ENCODE peak calls at places on chromosome 12, in nine cellular contexts. One of them, this sample, is unnamed.
A peak's percentile ranks its signal among the peaks of the same experiment; 100 is the strongest.

GRCh38 chr12:2211119-2211518 is 158.3 kb downstream of the CACNA1C start:
- DNase-seq in activated naive CD8-positive, alpha-beta T cell treated with anti-CD3 and anti-CD28 coated beads for 36 hours: no peak
- DNase-seq in ascending aorta: no peak
- DNase-seq in stimulated activated CD8-positive, alpha-beta memory T cell treated with anti-CD3 and anti-CD28 coated beads, Interleukin-15, amount 100 ng/mL, for 48 hours: no peak
- DNase-seq in NCI-H774: no peak
- DNase-seq in neuronal stem cell: no peak
- DNase-seq in HT1080: no peak
- DNase-seq in AG04450: no peak
- DNase-seq in NCI-H345: no peak
- DNase-seq in this sample: no peak

GRCh38 chr12:102444707-102445106 is 35.7 kb downstream of the IGF1 start:
- DNase-seq in activated naive CD8-positive, alpha-beta T cell treated with anti-CD3 and anti-CD28 coated beads for 36 hours: no peak
- DNase-seq in ascending aorta: no peak
- DNase-seq in stimulated activated CD8-positive, alpha-beta memory T cell treated with anti-CD3 and anti-CD28 coated beads, Interleukin-15, amount 100 ng/mL, for 48 hours: no peak
- DNase-seq in NCI-H774: no peak
- DNase-seq in neuronal stem cell: no peak
- DNase-seq in HT1080: no peak
- DNase-seq in AG04450: no peak
- DNase-seq in NCI-H345: no peak
- DNase-seq in this sample: no peak

GRCh38 chr12:49801141-49802063 is 26.8 kb downstream of the NCKAP5L start:
- DNase-seq in activated naive CD8-positive, alpha-beta T cell treated with anti-CD3 and anti-CD28 coated beads for 36 hours: no peak
- DNase-seq in ascending aorta: no peak
- DNase-seq in stimulated activated CD8-positive, alpha-beta memory T cell treated with anti-CD3 and anti-CD28 coated beads, Interleukin-15, amount 100 ng/mL, for 48 hours: no peak
- DNase-seq in NCI-H774: no peak
- DNase-seq in neuronal stem cell: no peak
- DNase-seq in HT1080: no peak
- DNase-seq in AG04450: no peak
- DNase-seq in NCI-H345: no peak
- DNase-seq in this sample: no peak

GRCh38 chr12:51788876-51789275 is 59.6 kb downstream of the FIGNL2 start:
- DNase-seq in activated naive CD8-positive, alpha-beta T cell treated with anti-CD3 and anti-CD28 coated beads for 36 hours: no peak
- DNase-seq in ascending aorta: no peak
- DNase-seq in stimulated activated CD8-positive, alpha-beta memory T cell treated with anti-CD3 and anti-CD28 coated beads, Interleukin-15, amount 100 ng/mL, for 48 hours: no peak
- DNase-seq in NCI-H774: no peak
- DNase-seq in neuronal stem cell: no peak
- DNase-seq in HT1080: peak; percentile 70
- DNase-seq in AG04450: peak; percentile 20
- DNase-seq in NCI-H345: no peak
- DNase-seq in this sample: no peak

GRCh38 chr12:115660211-115660805 is 617.2 kb downstream of the MED13L start:
- DNase-seq in activated naive CD8-positive, alpha-beta T cell treated with anti-CD3 and anti-CD28 coated beads for 36 hours: no peak
- DNase-seq in ascending aorta: no peak
- DNase-seq in stimulated activated CD8-positive, alpha-beta memory T cell treated with anti-CD3 and anti-CD28 coated beads, Interleukin-15, amount 100 ng/mL, for 48 hours: no peak
- DNase-seq in NCI-H774: no peak
- DNase-seq in neuronal stem cell: no peak
- DNase-seq in HT1080: peak; percentile 63
- DNase-seq in AG04450: no peak
- DNase-seq in NCI-H345: no peak
- DNase-seq in this sample: no peak

GRCh38 chr12:69623970-69624369 is 13.3 kb upstream of the LRRC10 start:
- DNase-seq in activated naive CD8-positive, alpha-beta T cell treated with anti-CD3 and anti-CD28 coated beads for 36 hours: no peak
- DNase-seq in ascending aorta: no peak
- DNase-seq in stimulated activated CD8-positive, alpha-beta memory T cell treated with anti-CD3 and anti-CD28 coated beads, Interleukin-15, amount 100 ng/mL, for 48 hours: no peak
- DNase-seq in NCI-H774: peak; percentile 41
- DNase-seq in neuronal stem cell: no peak
- DNase-seq in HT1080: no peak
- DNase-seq in AG04450: peak; percentile 16
- DNase-seq in NCI-H345: peak; percentile 95
- DNase-seq in this sample: no peak

GRCh38 chr12:47940773-47941474 is 22.5 kb upstream of the TMEM106C start:
- DNase-seq in activated naive CD8-positive, alpha-beta T cell treated with anti-CD3 and anti-CD28 coated beads for 36 hours: no peak
- DNase-seq in ascending aorta: no peak
- DNase-seq in stimulated activated CD8-positive, alpha-beta memory T cell treated with anti-CD3 and anti-CD28 coated beads, Interleukin-15, amount 100 ng/mL, for 48 hours: no peak
- DNase-seq in NCI-H774: no peak
- DNase-seq in neuronal stem cell: no peak
- DNase-seq in HT1080: no peak
- DNase-seq in AG04450: no peak
- DNase-seq in NCI-H345: no peak
- DNase-seq in this sample: no peak

GRCh38 chr12:29517265-29517664 is 19.8 kb upstream of the OVCH1 start:
- DNase-seq in activated naive CD8-positive, alpha-beta T cell treated with anti-CD3 and anti-CD28 coated beads for 36 hours: no peak
- DNase-seq in ascending aorta: no peak
- DNase-seq in stimulated activated CD8-positive, alpha-beta memory T cell treated with anti-CD3 and anti-CD28 coated beads, Interleukin-15, amount 100 ng/mL, for 48 hours: no peak
- DNase-seq in NCI-H774: no peak
- DNase-seq in neuronal stem cell: no peak
- DNase-seq in HT1080: no peak
- DNase-seq in AG04450: no peak
- DNase-seq in NCI-H345: no peak
- DNase-seq in this sample: no peak

GRCh38 chr12:104944252-104944651 is 13.8 kb downstream of the SLC41A2 start:
- DNase-seq in activated naive CD8-positive, alpha-beta T cell treated with anti-CD3 and anti-CD28 coated beads for 36 hours: no peak
- DNase-seq in ascending aorta: no peak
- DNase-seq in stimulated activated CD8-positive, alpha-beta memory T cell treated with anti-CD3 and anti-CD28 coated beads, Interleukin-15, amount 100 ng/mL, for 48 hours: no peak
- DNase-seq in NCI-H774: no peak
- DNase-seq in neuronal stem cell: no peak
- DNase-seq in HT1080: no peak
- DNase-seq in AG04450: no peak
- DNase-seq in NCI-H345: no peak
- DNase-seq in this sample: no peak

GRCh38 chr12:66482880-66483279 is 180.6 kb downstream of the HELB start:
- DNase-seq in activated naive CD8-positive, alpha-beta T cell treated with anti-CD3 and anti-CD28 coated beads for 36 hours: no peak
- DNase-seq in ascending aorta: no peak
- DNase-seq in stimulated activated CD8-positive, alpha-beta memory T cell treated with anti-CD3 and anti-CD28 coated beads, Interleukin-15, amount 100 ng/mL, for 48 hours: no peak
- DNase-seq in NCI-H774: no peak
- DNase-seq in neuronal stem cell: no peak
- DNase-seq in HT1080: no peak
- DNase-seq in AG04450: no peak
- DNase-seq in NCI-H345: no peak
- DNase-seq in this sample: no peak

GRCh38 chr12:122837306-122838265 is 2.3 kb downstream of the HIP1R start:
- DNase-seq in activated naive CD8-positive, alpha-beta T cell treated with anti-CD3 and anti-CD28 coated beads for 36 hours: no peak
- DNase-seq in ascending aorta: no peak
- DNase-seq in stimulated activated CD8-positive, alpha-beta memory T cell treated with anti-CD3 and anti-CD28 coated beads, Interleukin-15, amount 100 ng/mL, for 48 hours: no peak
- DNase-seq in NCI-H774: peak; percentile 19
- DNase-seq in neuronal stem cell: no peak
- DNase-seq in HT1080: no peak
- DNase-seq in AG04450: no peak
- DNase-seq in NCI-H345: peak; percentile 62
- DNase-seq in this sample: no peak

GRCh38 chr12:116473416-116473815 is 85.8 kb upstream of the MAP1LC3B2 start:
- DNase-seq in activated naive CD8-positive, alpha-beta T cell treated with anti-CD3 and anti-CD28 coated beads for 36 hours: no peak
- DNase-seq in ascending aorta: no peak
- DNase-seq in stimulated activated CD8-positive, alpha-beta memory T cell treated with anti-CD3 and anti-CD28 coated beads, Interleukin-15, amount 100 ng/mL, for 48 hours: no peak
- DNase-seq in NCI-H774: no peak
- DNase-seq in neuronal stem cell: no peak
- DNase-seq in HT1080: no peak
- DNase-seq in AG04450: no peak
- DNase-seq in NCI-H345: no peak
- DNase-seq in this sample: no peak

GRCh38 chr12:131091413-131091975 is 137.8 kb downstream of the ADGRD1 start:
- DNase-seq in activated naive CD8-positive, alpha-beta T cell treated with anti-CD3 and anti-CD28 coated beads for 36 hours: peak; percentile 26
- DNase-seq in ascending aorta: no peak
- DNase-seq in stimulated activated CD8-positive, alpha-beta memory T cell treated with anti-CD3 and anti-CD28 coated beads, Interleukin-15, amount 100 ng/mL, for 48 hours: peak; percentile 33
- DNase-seq in NCI-H774: no peak
- DNase-seq in neuronal stem cell: no peak
- DNase-seq in HT1080: no peak
- DNase-seq in AG04450: no peak
- DNase-seq in NCI-H345: no peak
- DNase-seq in this sample: no peak

GRCh38 chr12:14833952-14834351 is 9.4 kb downstream of the ART4 start:
- DNase-seq in activated naive CD8-positive, alpha-beta T cell treated with anti-CD3 and anti-CD28 coated beads for 36 hours: no peak
- DNase-seq in ascending aorta: no peak
- DNase-seq in stimulated activated CD8-positive, alpha-beta memory T cell treated with anti-CD3 and anti-CD28 coated beads, Interleukin-15, amount 100 ng/mL, for 48 hours: no peak
- DNase-seq in NCI-H774: no peak
- DNase-seq in neuronal stem cell: no peak
- DNase-seq in HT1080: peak; percentile 54
- DNase-seq in AG04450: no peak
- DNase-seq in NCI-H345: no peak
- DNase-seq in this sample: no peak

GRCh38 chr12:124110372-124110883 is 137.4 kb downstream of the ZNF664 start:
- DNase-seq in activated naive CD8-positive, alpha-beta T cell treated with anti-CD3 and anti-CD28 coated beads for 36 hours: no peak
- DNase-seq in ascending aorta: no peak
- DNase-seq in stimulated activated CD8-positive, alpha-beta memory T cell treated with anti-CD3 and anti-CD28 coated beads, Interleukin-15, amount 100 ng/mL, for 48 hours: no peak
- DNase-seq in NCI-H774: no peak
- DNase-seq in neuronal stem cell: no peak
- DNase-seq in HT1080: no peak
- DNase-seq in AG04450: no peak
- DNase-seq in NCI-H345: no peak
- DNase-seq in this sample: no peak

GRCh38 chr12:46675736-46676135 is 150.1 kb downstream of the SLC38A4 start:
- DNase-seq in activated naive CD8-positive, alpha-beta T cell treated with anti-CD3 and anti-CD28 coated beads for 36 hours: no peak
- DNase-seq in ascending aorta: no peak
- DNase-seq in stimulated activated CD8-positive, alpha-beta memory T cell treated with anti-CD3 and anti-CD28 coated beads, Interleukin-15, amount 100 ng/mL, for 48 hours: no peak
- DNase-seq in NCI-H774: peak; percentile 6
- DNase-seq in neuronal stem cell: peak; percentile 41
- DNase-seq in HT1080: no peak
- DNase-seq in AG04450: no peak
- DNase-seq in NCI-H345: no peak
- DNase-seq in this sample: no peak

GRCh38 chr12:99455350-99456037 is 192.1 kb upstream of the GARIN6 start:
- DNase-seq in activated naive CD8-positive, alpha-beta T cell treated with anti-CD3 and anti-CD28 coated beads for 36 hours: no peak
- DNase-seq in ascending aorta: no peak
- DNase-seq in stimulated activated CD8-positive, alpha-beta memory T cell treated with anti-CD3 and anti-CD28 coated beads, Interleukin-15, amount 100 ng/mL, for 48 hours: no peak
- DNase-seq in NCI-H774: no peak
- DNase-seq in neuronal stem cell: no peak
- DNase-seq in HT1080: peak; percentile 82
- DNase-seq in AG04450: no peak
- DNase-seq in NCI-H345: peak; percentile 47
- DNase-seq in this sample: peak; percentile 18

GRCh38 chr12:107092669-107093546 is 441 bp downstream of the CRY1 start:
- DNase-seq in activated naive CD8-positive, alpha-beta T cell treated with anti-CD3 and anti-CD28 coated beads for 36 hours: peak; percentile 86
- DNase-seq in ascending aorta: peak; percentile 24
- DNase-seq in stimulated activated CD8-positive, alpha-beta memory T cell treated with anti-CD3 and anti-CD28 coated beads, Interleukin-15, amount 100 ng/mL, for 48 hours: peak; percentile 61
- DNase-seq in NCI-H774: peak; percentile 36
- DNase-seq in neuronal stem cell: peak; percentile 24
- DNase-seq in HT1080: peak; percentile 51
- DNase-seq in AG04450: no peak
- DNase-seq in NCI-H345: peak; percentile 47
- DNase-seq in this sample: no peak

GRCh38 chr12:13101854-13102375 is 1.6 kb downstream of the GSG1 start:
- DNase-seq in activated naive CD8-positive, alpha-beta T cell treated with anti-CD3 and anti-CD28 coated beads for 36 hours: no peak
- DNase-seq in ascending aorta: no peak
- DNase-seq in stimulated activated CD8-positive, alpha-beta memory T cell treated with anti-CD3 and anti-CD28 coated beads, Interleukin-15, amount 100 ng/mL, for 48 hours: no peak
- DNase-seq in NCI-H774: no peak
- DNase-seq in neuronal stem cell: no peak
- DNase-seq in HT1080: peak; percentile 55
- DNase-seq in AG04450: no peak
- DNase-seq in NCI-H345: peak; percentile 66
- DNase-seq in this sample: no peak

GRCh38 chr12:65528127-65528526 is 249.6 kb downstream of the MSRB3 start:
- DNase-seq in activated naive CD8-positive, alpha-beta T cell treated with anti-CD3 and anti-CD28 coated beads for 36 hours: no peak
- DNase-seq in ascending aorta: no peak
- DNase-seq in stimulated activated CD8-positive, alpha-beta memory T cell treated with anti-CD3 and anti-CD28 coated beads, Interleukin-15, amount 100 ng/mL, for 48 hours: no peak
- DNase-seq in NCI-H774: no peak
- DNase-seq in neuronal stem cell: no peak
- DNase-seq in HT1080: no peak
- DNase-seq in AG04450: no peak
- DNase-seq in NCI-H345: no peak
- DNase-seq in this sample: no peak

This sample was measured in smooth muscle cell of the brain vasculature.